ENCODE peak calls at places on chromosomes 11 and 22, in six cellular contexts. Z is tibial nerve, F is uterus, C is upper lobe of left lung, K is ascending aorta, D is body of pancreas. S is an unnamed sample.

GRCh38 chr11:116396332-116396731 is 376.5 kb downstream of the BUD13 start:
- DNase-seq in Z (no peak), C (no peak), D (no peak), F (no peak), K (no peak), S (no peak)

GRCh38 chr11:11036185-11037161 is 178.6 kb upstream of the ZBED5 start:
- DNase-seq in D (peak), C (no peak), F (peak), K (no peak), Z (peak), S (no peak)

GRCh38 chr22:28977050-28977449 is 84.6 kb downstream of the C22orf31 start:
- DNase-seq in C (no peak), F (no peak), K (no peak), D (no peak), Z (no peak), S (no peak)

GRCh38 chr11:120104041-120104440 is 33.9 kb downstream of the TRIM29 start:
- DNase-seq in K (no peak), D (no peak), C (no peak), F (no peak), Z (no peak), S (no peak)

GRCh38 chr11:2376751-2377451 is at the start of gene CD81:
- DNase-seq in F (peak), Z (peak), C (peak), D (peak), K (no peak), S (peak)

GRCh38 chr11:17286332-17286731 is 9.8 kb downstream of the NUCB2 start:
- DNase-seq in K (no peak), F (no peak), D (no peak), Z (no peak), C (no peak), S (no peak)

GRCh38 chr22:26893034-26893710 is 235.8 kb downstream of the MIAT start:
- DNase-seq in K (no peak), C (peak), D (no peak), F (no peak), Z (no peak), S (no peak)

GRCh38 chr11:1130276-1131032 is 27.3 kb upstream of the MUC5AC start:
- DNase-seq in F (no peak), Z (no peak), C (peak), D (no peak), K (no peak), S (no peak)

GRCh38 chr11:122788781-122789535 is 49.3 kb upstream of the CRTAM start:
- DNase-seq in F (no peak), D (no peak), Z (no peak), K (no peak), C (no peak), S (no peak)

GRCh38 chr11:64164392-64165312 is 1.3 kb downstream of the MACROD1 start:
- DNase-seq in C (no peak), K (no peak), Z (no peak), D (peak), F (no peak), S (no peak)

GRCh38 chr11:2310786-2311455 is 9.1 kb downstream of the TSPAN32 start:
- DNase-seq in F (no peak), D (no peak), K (no peak), C (peak), Z (no peak), S (no peak)

GRCh38 chr11:45300715-45301114 is 14.6 kb upstream of the SYT13 start:
- DNase-seq in K (no peak), D (no peak), Z (no peak), F (no peak), C (no peak), S (no peak)

GRCh38 chr11:13354335-13354734 is 76.7 kb downstream of the BMAL1 start:
- DNase-seq in D (no peak), Z (no peak), C (no peak), K (no peak), F (no peak), S (no peak)

GRCh38 chr11:46363455-46363920 is 16.2 kb downstream of the DGKZ start:
- DNase-seq in D (no peak), F (no peak), Z (no peak), C (peak), K (no peak), S (no peak)

GRCh38 chr11:74004694-74005615 is 3.9 kb downstream of the UCP3 start:
- DNase-seq in D (no peak), C (no peak), Z (no peak), F (no peak), K (no peak), S (peak)

GRCh38 chr11:638616-639323 is 1.7 kb downstream of the DRD4 start:
- DNase-seq in Z (no peak), C (no peak), D (no peak), F (no peak), K (no peak), S (no peak)

GRCh38 chr11:93501856-93502255 is 41.3 kb downstream of the SMCO4 start:
- DNase-seq in D (no peak), C (no peak), F (no peak), K (no peak), Z (no peak), S (no peak)

GRCh38 chr11:45269678-45270077 is 16.5 kb downstream of the SYT13 start:
- DNase-seq in F (no peak), C (no peak), K (no peak), D (no peak), Z (no peak), S (no peak)

GRCh38 chr11:60982184-60982583 is 10.7 kb downstream of the CD6 start:
- DNase-seq in K (no peak), C (no peak), F (no peak), Z (no peak), D (no peak), S (no peak)

GRCh38 chr11:7968686-7969085 is 3.4 kb upstream of the NLRP10 start:
- DNase-seq in D (no peak), C (no peak), F (no peak), Z (no peak), K (no peak), S (no peak)

GRCh38 chr22:24925586-24926427 is 20.7 kb downstream of the LHFPL7 start:
- DNase-seq in Z (no peak), C (no peak), K (no peak), F (no peak), D (no peak), S (no peak)

GRCh38 chr11:34346551-34346950 is 11.3 kb downstream of the ABTB2 start:
- DNase-seq in C (no peak), D (no peak), F (no peak), K (no peak), Z (no peak), S (no peak)

GRCh38 chr11:121892131-121892681 is 223.8 kb downstream of the BLID start:
- DNase-seq in K (no peak), D (no peak), C (no peak), F (no peak), Z (no peak), S (no peak)

GRCh38 chr11:8841899-8842298 is 69.1 kb upstream of the AKIP1 start:
- DNase-seq in K (no peak), Z (no peak), D (no peak), F (no peak), C (no peak), S (no peak)

GRCh38 chr22:25334091-25334490 is 114.7 kb downstream of the CRYBB2 start:
- DNase-seq in K (no peak), Z (no peak), C (no peak), D (no peak), F (no peak), S (peak)

GRCh38 chr11:77278595-77279506 is 22.6 kb downstream of the GDPD4 start:
- DNase-seq in C (no peak), Z (no peak), F (no peak), K (no peak), D (no peak), S (no peak)

GRCh38 chr22:18091916-18092526 is 14.2 kb downstream of the PEX26 start:
- DNase-seq in C (peak), F (peak), D (peak), Z (peak), K (no peak), S (peak)
- H3K27ac ChIP-seq in C (peak), F (peak), D (peak), Z (peak), K (peak), S (no peak)

GRCh38 chr22:39234867-39235687 is 9.7 kb downstream of the PDGFB start:
- DNase-seq in Z (no peak), F (no peak), K (no peak), D (peak), C (peak), S (no peak)
- H3K27ac ChIP-seq in Z (peak), F (peak), K (peak), D (no peak), C (peak), S (no peak)

GRCh38 chr11:96271777-96272176 is 71.2 kb downstream of the MAML2 start:
- DNase-seq in D (no peak), K (no peak), Z (no peak), C (no peak), F (no peak), S (no peak)

GRCh38 chr11:96273507-96273906 is 69.5 kb downstream of the MAML2 start:
- DNase-seq in K (no peak), D (no peak), C (no peak), F (no peak), Z (no peak), S (no peak)

GRCh38 chr11:96276836-96277235 is 66.2 kb downstream of the MAML2 start:
- DNase-seq in Z (no peak), D (no peak), K (no peak), F (no peak), C (no peak), S (no peak)

GRCh38 chr11:96275807-96276594 is 67.0 kb downstream of the MAML2 start:
- DNase-seq in F (no peak), D (no peak), K (no peak), Z (no peak), C (no peak), S (no peak)

GRCh38 chr11:96272542-96273306 is 70.3 kb downstream of the MAML2 start:
- DNase-seq in Z (no peak), D (peak), C (no peak), F (no peak), K (no peak), S (no peak)
- H3K27ac ChIP-seq in Z (no peak), D (peak), C (peak), F (peak), K (peak), S (peak)

DNA sequence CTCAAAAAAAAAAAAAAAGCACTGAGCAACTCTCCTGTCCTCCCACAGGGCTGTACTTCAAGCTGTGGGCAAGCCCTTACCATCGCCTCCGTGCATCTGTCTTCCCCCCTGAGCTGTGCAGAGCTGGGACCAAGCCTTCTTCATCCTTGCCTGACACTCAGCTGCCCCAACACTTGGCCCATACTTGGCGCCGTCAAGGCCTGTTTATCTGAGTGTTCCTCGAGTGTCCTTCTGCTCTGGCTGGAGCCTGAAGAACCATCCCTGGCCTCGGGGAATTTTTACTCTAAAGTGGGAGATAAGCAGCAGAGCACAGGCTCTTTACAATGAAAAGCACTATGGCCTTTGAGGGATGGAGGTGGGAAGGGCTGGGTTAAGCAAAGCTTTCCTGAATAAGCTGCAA is 1.6 kb upstream of the TIRAP start:
- DNase-seq in Z (no peak), C (no peak), D (no peak), F (no peak), K (no peak), S (no peak)
- H3K27ac ChIP-seq in Z (no peak), C (peak), D (no peak), F (no peak), K (no peak), S (no peak)